ENCODE peak calls at places on chromosomes 11 and 22, in five cellular contexts. One of them, this sample, is unnamed.

GRCh38 chr22:23845661-23846469 is 7.1 kb upstream of the DERL3 start:
- DNase-seq in ovary: no peak
- DNase-seq in SJSA1: no peak
- DNase-seq in dorsolateral prefrontal cortex: no peak
- DNase-seq in adrenal gland: no peak
- DNase-seq in this sample: no peak

GRCh38 chr11:68411501-68411991 is 49.0 kb upstream of the PPP6R3 start:
- DNase-seq in ovary: no peak
- DNase-seq in SJSA1: no peak
- DNase-seq in dorsolateral prefrontal cortex: no peak
- DNase-seq in adrenal gland: no peak
- DNase-seq in this sample: no peak

GRCh38 chr11:134854391-134854991 is 442.4 kb upstream of the B3GAT1 start:
- DNase-seq in ovary: no peak
- DNase-seq in SJSA1: no peak
- DNase-seq in dorsolateral prefrontal cortex: peak
- DNase-seq in adrenal gland: no peak
- DNase-seq in this sample: no peak

GRCh38 chr11:119173453-119173852 is 4.9 kb downstream of the NLRX1 start:
- DNase-seq in ovary: no peak
- DNase-seq in SJSA1: no peak
- DNase-seq in dorsolateral prefrontal cortex: no peak
- DNase-seq in adrenal gland: no peak
- DNase-seq in this sample: no peak

GRCh38 chr11:90134420-90135003 is at the start of gene NAALAD2:
- DNase-seq in ovary: peak
- DNase-seq in SJSA1: no peak
- DNase-seq in dorsolateral prefrontal cortex: peak
- DNase-seq in adrenal gland: peak
- DNase-seq in this sample: peak

GRCh38 chr11:68296344-68297051 is 15.9 kb upstream of the LRP5 start:
- DNase-seq in ovary: no peak
- DNase-seq in SJSA1: no peak
- DNase-seq in dorsolateral prefrontal cortex: no peak
- DNase-seq in adrenal gland: no peak
- DNase-seq in this sample: no peak

GRCh38 chr11:75303544-75304224 is 47.8 kb downstream of the ARRB1 start:
- DNase-seq in ovary: no peak
- DNase-seq in SJSA1: no peak
- DNase-seq in dorsolateral prefrontal cortex: peak
- DNase-seq in adrenal gland: no peak
- DNase-seq in this sample: no peak

GRCh38 chr11:43907028-43907966 is 26.7 kb downstream of the ALKBH3 start:
- DNase-seq in ovary: no peak
- DNase-seq in SJSA1: no peak
- DNase-seq in dorsolateral prefrontal cortex: no peak
- DNase-seq in adrenal gland: no peak
- DNase-seq in this sample: no peak

GRCh38 chr11:117644403-117645155 is 152.4 kb downstream of the DSCAML1 start:
- DNase-seq in ovary: peak
- DNase-seq in SJSA1: no peak
- DNase-seq in dorsolateral prefrontal cortex: no peak
- DNase-seq in adrenal gland: no peak
- DNase-seq in this sample: no peak

GRCh38 chr11:76598426-76598839 is 72.1 kb downstream of the LRRC32 start:
- DNase-seq in ovary: no peak
- DNase-seq in SJSA1: peak
- DNase-seq in dorsolateral prefrontal cortex: no peak
- DNase-seq in adrenal gland: peak
- DNase-seq in this sample: no peak

GRCh38 chr11:65492387-65492636 is 6.5 kb upstream of the MALAT1 start:
- DNase-seq in ovary: no peak
- DNase-seq in SJSA1: no peak
- DNase-seq in dorsolateral prefrontal cortex: no peak
- DNase-seq in adrenal gland: no peak
- DNase-seq in this sample: no peak

GRCh38 chr11:91630916-91631673 is 593.5 kb upstream of the FAT3 start:
- DNase-seq in ovary: no peak
- DNase-seq in SJSA1: no peak
- DNase-seq in dorsolateral prefrontal cortex: no peak
- DNase-seq in adrenal gland: no peak
- DNase-seq in this sample: no peak

GRCh38 chr11:31687256-31687655 is 123.9 kb downstream of the PAX6 start:
- DNase-seq in ovary: no peak
- DNase-seq in SJSA1: no peak
- DNase-seq in dorsolateral prefrontal cortex: no peak
- DNase-seq in adrenal gland: no peak
- DNase-seq in this sample: no peak

GRCh38 chr11:69263736-69264052 is 30.3 kb upstream of the MYEOV start:
- DNase-seq in ovary: no peak
- DNase-seq in SJSA1: no peak
- DNase-seq in dorsolateral prefrontal cortex: no peak
- DNase-seq in adrenal gland: no peak
- DNase-seq in this sample: no peak

GRCh38 chr11:17986007-17986710 is 26.7 kb downstream of the SERGEF start:
- DNase-seq in ovary: peak
- DNase-seq in SJSA1: no peak
- DNase-seq in dorsolateral prefrontal cortex: no peak
- DNase-seq in adrenal gland: peak
- DNase-seq in this sample: no peak

GRCh38 chr22:36360871-36361383 is 26.8 kb downstream of the MYH9 start:
- DNase-seq in ovary: no peak
- DNase-seq in SJSA1: peak
- DNase-seq in dorsolateral prefrontal cortex: no peak
- DNase-seq in adrenal gland: no peak
- DNase-seq in this sample: no peak

GRCh38 chr11:130246719-130247118 is 68.0 kb downstream of the ZBTB44 start:
- DNase-seq in ovary: no peak
- DNase-seq in SJSA1: no peak
- DNase-seq in dorsolateral prefrontal cortex: no peak
- DNase-seq in adrenal gland: no peak
- DNase-seq in this sample: no peak

GRCh38 chr11:45145421-45146071 is 893 bp upstream of the PRDM11 start:
- DNase-seq in ovary: no peak
- DNase-seq in SJSA1: peak
- DNase-seq in dorsolateral prefrontal cortex: no peak
- DNase-seq in adrenal gland: peak
- DNase-seq in this sample: no peak
- H3K27ac ChIP-seq in ovary: peak
- H3K27ac ChIP-seq in SJSA1: no peak
- H3K27ac ChIP-seq in dorsolateral prefrontal cortex: no peak
- H3K27ac ChIP-seq in adrenal gland: peak
- H3K27ac ChIP-seq in this sample: no peak

GRCh38 chr11:115653076-115653475 is 148.9 kb upstream of the CADM1 start:
- DNase-seq in ovary: no peak
- DNase-seq in SJSA1: no peak
- DNase-seq in dorsolateral prefrontal cortex: no peak
- DNase-seq in adrenal gland: no peak
- DNase-seq in this sample: no peak
- H3K27ac ChIP-seq in ovary: no peak
- H3K27ac ChIP-seq in SJSA1: no peak
- H3K27ac ChIP-seq in dorsolateral prefrontal cortex: no peak
- H3K27ac ChIP-seq in adrenal gland: no peak
- H3K27ac ChIP-seq in this sample: no peak

GRCh38 chr11:46800177-46800576 is 45.9 kb downstream of the CKAP5 start:
- DNase-seq in ovary: no peak
- DNase-seq in SJSA1: no peak
- DNase-seq in dorsolateral prefrontal cortex: no peak
- DNase-seq in adrenal gland: no peak
- DNase-seq in this sample: no peak
- H3K27ac ChIP-seq in ovary: no peak
- H3K27ac ChIP-seq in SJSA1: no peak
- H3K27ac ChIP-seq in dorsolateral prefrontal cortex: no peak
- H3K27ac ChIP-seq in adrenal gland: no peak
- H3K27ac ChIP-seq in this sample: no peak

DNA sequence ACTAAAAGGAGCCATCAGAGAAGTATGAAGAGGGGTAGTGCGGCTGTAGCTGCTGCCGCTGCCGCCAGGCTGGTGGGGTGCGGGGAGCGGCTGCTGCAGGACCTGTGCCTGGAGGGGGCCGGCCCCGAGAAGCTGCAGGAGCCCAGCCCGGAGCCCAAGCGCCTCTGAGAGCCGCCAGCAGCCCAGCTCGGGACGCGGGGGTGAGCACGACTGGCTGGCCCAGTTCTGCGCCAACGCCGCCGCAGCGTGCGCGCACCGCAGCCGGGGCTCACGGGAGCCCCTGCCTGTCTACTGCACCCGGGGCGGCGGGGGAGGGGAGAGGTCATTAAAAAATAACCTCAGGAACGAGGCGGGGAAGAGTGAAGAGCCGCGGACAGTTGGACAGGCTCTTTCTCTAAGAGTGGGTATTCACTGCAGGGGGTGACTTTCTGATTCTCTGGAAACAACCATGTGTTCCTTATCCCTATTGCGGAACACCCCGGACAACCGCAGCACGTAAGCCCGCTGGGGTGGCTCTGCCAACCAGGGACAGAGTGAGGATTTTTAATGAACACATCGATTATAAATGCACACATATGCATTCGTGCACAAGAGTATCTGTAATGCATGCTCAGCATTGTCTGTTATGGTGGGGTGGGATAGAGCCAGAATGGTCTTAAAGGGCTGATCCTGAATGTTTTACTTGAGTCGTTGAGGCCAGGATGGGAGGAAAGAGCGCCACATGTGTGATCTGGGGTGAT is 459 bp downstream of the GAS2 start:
- DNase-seq in ovary: peak
- DNase-seq in SJSA1: no peak
- DNase-seq in dorsolateral prefrontal cortex: no peak
- DNase-seq in adrenal gland: peak
- DNase-seq in this sample: no peak
- H3K27ac ChIP-seq in ovary: no peak
- H3K27ac ChIP-seq in SJSA1: no peak
- H3K27ac ChIP-seq in dorsolateral prefrontal cortex: no peak
- H3K27ac ChIP-seq in adrenal gland: no peak
- H3K27ac ChIP-seq in this sample: peak

DNA sequence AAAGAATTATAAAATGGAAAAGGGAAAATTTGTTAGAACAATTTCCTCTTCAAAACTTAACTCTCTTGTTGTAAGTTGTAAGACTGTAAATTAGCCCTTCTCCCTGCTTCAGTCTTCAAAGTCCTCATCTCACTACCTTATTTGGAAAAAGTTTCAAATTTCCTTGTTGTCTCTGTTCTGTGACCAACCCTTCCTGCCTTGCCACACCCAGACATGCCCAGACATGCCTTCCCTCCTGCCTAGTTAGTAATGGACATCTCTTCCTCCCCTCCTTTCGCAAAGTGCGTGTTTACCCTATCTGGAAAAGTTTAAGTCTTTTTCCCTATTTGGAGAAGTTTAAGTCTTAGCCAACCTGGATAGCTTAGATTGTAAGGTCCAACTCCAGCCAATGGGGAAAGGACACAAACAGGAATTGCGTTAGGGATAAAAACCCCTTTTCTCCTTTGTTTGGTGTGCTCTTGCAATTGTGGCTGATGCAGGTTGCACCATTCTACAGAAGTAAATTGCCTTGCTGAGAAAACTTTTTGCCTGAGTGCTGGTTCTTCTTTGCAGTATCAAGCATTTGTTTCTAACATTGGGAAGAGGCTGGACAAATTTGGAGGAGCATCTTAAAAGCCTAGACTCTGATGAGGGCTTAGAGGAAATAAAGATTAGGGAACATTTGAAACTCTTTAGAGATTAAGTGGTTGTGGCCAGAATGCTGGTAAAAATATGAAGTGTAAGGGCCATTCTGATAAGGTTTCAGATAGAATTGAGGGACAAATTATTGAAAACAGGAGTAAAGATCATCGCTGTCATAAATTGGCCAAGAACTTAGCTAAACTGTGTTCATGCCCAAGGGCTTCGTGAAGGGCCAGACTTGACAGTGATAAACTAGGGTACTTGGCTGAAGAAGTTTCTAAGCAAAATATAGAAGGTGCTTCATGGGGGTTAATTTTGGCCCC is 15.4 kb downstream of the OR52K2 start:
- DNase-seq in ovary: no peak
- DNase-seq in SJSA1: no peak
- DNase-seq in dorsolateral prefrontal cortex: no peak
- DNase-seq in adrenal gland: no peak
- DNase-seq in this sample: no peak
- H3K27ac ChIP-seq in ovary: no peak
- H3K27ac ChIP-seq in SJSA1: no peak
- H3K27ac ChIP-seq in dorsolateral prefrontal cortex: no peak
- H3K27ac ChIP-seq in adrenal gland: no peak
- H3K27ac ChIP-seq in this sample: no peak

GRCh38 chr22:42329504-42329903 is 59.1 kb upstream of the TCF20 start:
- DNase-seq in ovary: no peak
- DNase-seq in SJSA1: no peak
- DNase-seq in dorsolateral prefrontal cortex: no peak
- DNase-seq in adrenal gland: no peak
- DNase-seq in this sample: no peak

GRCh38 chr22:42328130-42328821 is 57.8 kb upstream of the TCF20 start:
- DNase-seq in ovary: no peak
- DNase-seq in SJSA1: no peak
- DNase-seq in dorsolateral prefrontal cortex: no peak
- DNase-seq in adrenal gland: no peak
- DNase-seq in this sample: no peak

GRCh38 chr22:42330953-42331525 is 60.6 kb upstream of the TCF20 start:
- DNase-seq in ovary: no peak
- DNase-seq in SJSA1: no peak
- DNase-seq in dorsolateral prefrontal cortex: peak
- DNase-seq in adrenal gland: no peak
- DNase-seq in this sample: no peak

GRCh38 chr22:42332089-42332488 is 61.6 kb upstream of the TCF20 start:
- DNase-seq in ovary: no peak
- DNase-seq in SJSA1: no peak
- DNase-seq in dorsolateral prefrontal cortex: no peak
- DNase-seq in adrenal gland: no peak
- DNase-seq in this sample: no peak

GRCh38 chr22:42330170-42330569 is 59.7 kb upstream of the TCF20 start:
- DNase-seq in ovary: no peak
- DNase-seq in SJSA1: no peak
- DNase-seq in dorsolateral prefrontal cortex: no peak
- DNase-seq in adrenal gland: no peak
- DNase-seq in this sample: no peak
- H3K27ac ChIP-seq in ovary: no peak
- H3K27ac ChIP-seq in SJSA1: no peak
- H3K27ac ChIP-seq in dorsolateral prefrontal cortex: no peak
- H3K27ac ChIP-seq in adrenal gland: no peak
- H3K27ac ChIP-seq in this sample: no peak

GRCh38 chr22:17057959-17058814 is 26.6 kb upstream of the IL17RA start:
- DNase-seq in ovary: peak
- DNase-seq in SJSA1: peak
- DNase-seq in dorsolateral prefrontal cortex: peak
- DNase-seq in adrenal gland: peak
- DNase-seq in this sample: peak
- H3K27ac ChIP-seq in ovary: no peak
- H3K27ac ChIP-seq in SJSA1: no peak
- H3K27ac ChIP-seq in dorsolateral prefrontal cortex: no peak
- H3K27ac ChIP-seq in adrenal gland: no peak
- H3K27ac ChIP-seq in this sample: no peak

GRCh38 chr22:48779661-48780596 is 1047.7 kb downstream of the BRD1 start:
- DNase-seq in ovary: no peak
- DNase-seq in SJSA1: peak
- DNase-seq in dorsolateral prefrontal cortex: no peak
- DNase-seq in adrenal gland: no peak
- DNase-seq in this sample: no peak
- H3K27ac ChIP-seq in ovary: no peak
- H3K27ac ChIP-seq in SJSA1: no peak
- H3K27ac ChIP-seq in dorsolateral prefrontal cortex: no peak
- H3K27ac ChIP-seq in adrenal gland: no peak
- H3K27ac ChIP-seq in this sample: no peak